ENCODE peak calls at places on chromosomes 1 and 21, in nine cellular contexts. H is cardiac fibroblast, U is left lung, A is osteoblast, I is AG09319, M is Panc1, J is MCF 10A, Q is tibial artery, W is GM12864. T is an unnamed sample.

GRCh38 chr1:111735858-111736544 is 3.2 kb downstream of the INKA2 start:
- DNase-seq in U (no peak), Q (no peak), W (no peak), J (no peak), A (no peak), M (no peak), I (no peak), H (peak), T (no peak)

GRCh38 chr1:148158594-148158993 is 6.5 kb upstream of the NBPF11 start:
- DNase-seq in A (peak), H (no peak), J (no peak), I (no peak), M (no peak), Q (no peak), U (no peak), W (no peak), T (no peak)

GRCh38 chr1:162690672-162691434 is 58.6 kb downstream of the DDR2 start:
- DNase-seq in J (peak), W (no peak), H (peak), I (peak), U (no peak), M (peak), Q (peak), A (peak), T (no peak)

GRCh38 chr1:246008256-246008901 is 498.7 kb downstream of the SMYD3 start:
- DNase-seq in A (no peak), J (no peak), H (no peak), I (no peak), U (no peak), Q (no peak), M (no peak), W (no peak), T (no peak)

GRCh38 chr1:7420706-7421105 is 350.4 kb upstream of the VAMP3 start:
- DNase-seq in A (no peak), H (no peak), J (no peak), U (peak), Q (peak), I (no peak), M (no peak), W (no peak), T (no peak)

GRCh38 chr1:111852216-111852615 is 96.5 kb downstream of the DDX20 start:
- DNase-seq in M (no peak), J (no peak), H (no peak), A (no peak), I (no peak), U (no peak), W (no peak), Q (no peak), T (no peak)

GRCh38 chr1:184241446-184241845 is 145.4 kb upstream of the C1orf21 start:
- DNase-seq in H (no peak), W (no peak), Q (no peak), J (no peak), M (no peak), A (no peak), I (no peak), U (no peak), T (no peak)

GRCh38 chr21:39527664-39528381 is 76.1 kb downstream of the SH3BGR start:
- DNase-seq in W (no peak), J (no peak), H (no peak), Q (no peak), U (no peak), A (peak), M (no peak), I (no peak), T (peak)

GRCh38 chr1:228181635-228182034 is 16.0 kb downstream of the IBA57 start:
- DNase-seq in Q (no peak), U (no peak), W (no peak), M (no peak), I (no peak), J (no peak), H (no peak), A (no peak), T (no peak)

GRCh38 chr1:228178737-228179720 is 13.4 kb downstream of the IBA57 start:
- DNase-seq in H (no peak), J (no peak), I (no peak), M (no peak), A (no peak), Q (no peak), U (peak), W (no peak), T (no peak)

GRCh38 chr1:228182296-228183030 is 16.9 kb downstream of the IBA57 start:
- DNase-seq in A (no peak), W (no peak), Q (no peak), M (no peak), J (no peak), H (no peak), I (no peak), U (no peak), T (no peak)

GRCh38 chr1:228181105-228181504 is 15.5 kb downstream of the IBA57 start:
- DNase-seq in J (no peak), I (no peak), H (no peak), A (no peak), W (no peak), U (peak), Q (no peak), M (no peak), T (no peak)

DNA sequence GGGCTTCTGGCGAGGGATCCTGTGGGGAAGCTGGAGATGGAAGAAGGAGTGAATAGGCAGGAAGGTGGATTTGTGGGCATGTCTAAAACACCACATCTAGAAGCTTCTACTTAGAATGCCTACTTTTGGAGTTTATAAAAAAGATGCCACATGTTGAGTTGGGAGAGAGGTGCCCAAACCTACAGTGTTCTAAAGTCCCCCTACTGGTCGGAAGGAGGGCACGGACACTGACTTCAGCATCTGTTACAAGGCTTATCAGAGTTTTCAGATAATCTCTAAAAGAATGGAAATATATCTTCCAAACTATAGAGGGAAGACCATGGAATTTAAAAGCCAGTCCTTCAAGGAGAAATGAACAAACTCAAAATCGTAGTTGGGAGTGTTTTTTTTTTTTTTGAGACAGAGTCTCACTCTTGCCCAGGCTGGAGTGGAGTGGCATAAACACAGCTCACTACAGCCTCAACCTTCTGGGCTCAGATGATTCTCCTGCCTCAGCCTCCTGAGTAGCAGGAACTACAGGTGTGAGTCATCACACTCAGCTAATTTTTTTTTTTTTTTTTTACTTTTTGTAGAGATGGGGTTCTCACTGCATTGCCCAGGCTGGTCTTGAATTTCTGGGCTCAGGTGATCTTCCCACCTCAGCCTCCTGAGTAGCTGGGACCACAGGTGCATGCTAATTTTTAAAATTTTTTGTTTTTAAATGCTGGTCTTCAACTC is 14.8 kb downstream of the IBA57 start:
- DNase-seq in I (no peak), J (no peak), U (peak), M (no peak), A (peak), H (no peak), Q (no peak), W (no peak), T (no peak)
- TF ChIP-seq CTCF in I (peak), J (peak), U (peak), M (no peak), A (peak), H (peak), Q (no peak), W (peak), T (peak)

DNA sequence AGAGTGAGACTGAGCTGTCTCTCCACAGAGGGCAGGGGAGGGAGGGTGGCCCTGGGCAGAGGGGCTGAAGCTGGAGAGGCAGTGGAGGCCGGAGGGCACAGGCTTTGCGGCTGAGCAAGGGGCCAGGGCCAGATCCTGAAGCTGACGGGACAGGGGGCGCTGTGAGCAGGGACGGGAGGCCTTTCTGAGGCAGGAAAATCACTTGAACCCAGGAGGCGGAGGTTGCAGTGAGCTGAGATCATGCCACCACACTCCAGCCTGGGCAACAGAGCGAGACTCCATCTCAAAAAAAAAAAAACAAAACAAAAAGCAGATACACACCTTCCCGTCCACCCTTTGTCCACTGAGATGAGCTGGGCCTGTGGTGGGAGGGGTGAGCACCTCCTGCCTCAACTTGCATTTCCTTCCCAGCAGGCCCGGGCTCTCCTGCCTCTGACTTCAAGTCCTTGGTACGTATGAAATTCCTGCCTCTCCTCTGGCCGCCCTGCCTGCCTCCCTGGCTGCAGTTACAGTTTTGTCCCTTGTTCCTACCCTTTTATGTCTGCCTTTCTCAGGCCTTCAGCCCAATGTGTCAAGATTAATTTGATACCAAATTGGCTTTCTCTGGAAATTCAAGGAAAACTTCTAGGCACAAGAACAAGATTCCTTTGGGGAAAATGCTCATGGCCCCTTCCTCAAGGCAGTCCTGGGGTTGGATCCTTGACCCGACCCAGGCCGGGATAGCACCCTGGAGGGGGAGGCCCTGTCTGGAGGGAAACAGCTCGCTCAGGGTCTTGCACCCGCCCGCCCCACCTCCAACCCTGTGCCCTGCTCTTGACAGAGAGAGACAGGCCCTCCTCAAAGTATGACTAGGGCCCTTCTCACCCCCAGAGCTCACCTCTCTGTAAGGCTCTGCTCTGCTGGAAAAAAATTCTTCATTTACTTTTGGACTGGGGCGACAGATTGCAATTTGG is 11.2 kb upstream of the ADAMTSL4 start:
- DNase-seq in Q (no peak), H (peak), I (peak), U (no peak), M (no peak), A (peak), W (no peak), J (no peak), T (no peak)
- TF ChIP-seq CTCF in Q (no peak), H (no peak), I (peak), U (no peak), M (no peak), A (peak), W (no peak), J (no peak), T (no peak)

GRCh38 chr1:186605762-186606350 is 74.4 kb downstream of the PTGS2 start:
- DNase-seq in W (peak), Q (peak), U (peak), I (no peak), H (peak), M (peak), J (peak), A (no peak), T (no peak)
- TF ChIP-seq CTCF in W (peak), Q (peak), U (peak), I (peak), H (peak), M (peak), J (peak), A (peak), T (peak)

DNA sequence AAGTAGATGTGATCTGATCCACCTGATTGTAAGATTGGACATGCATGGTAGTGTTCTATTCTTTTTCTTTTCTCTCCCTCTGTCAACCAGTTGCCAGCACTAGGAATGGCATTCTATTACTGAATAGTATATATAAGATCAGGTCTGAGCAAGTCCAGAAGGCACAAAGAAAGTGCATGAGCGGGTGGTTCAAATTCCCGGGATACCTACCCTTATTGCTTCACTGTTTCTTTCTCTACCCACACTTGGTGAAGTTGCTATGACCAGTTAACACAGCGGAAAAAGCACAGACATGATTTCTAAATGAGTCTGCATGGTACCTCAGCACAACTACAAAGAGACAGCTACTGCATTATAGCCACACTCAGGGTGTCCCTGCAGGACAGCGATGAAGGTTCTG is 64.0 kb downstream of the SLC9A1 start:
- DNase-seq in H (no peak), U (no peak), J (no peak), M (no peak), W (no peak), I (no peak), Q (no peak), A (no peak), T (no peak)
- TF ChIP-seq CTCF in H (no peak), U (no peak), J (no peak), M (no peak), W (no peak), I (no peak), Q (no peak), A (no peak), T (no peak)

GRCh38 chr1:1565340-1565739 is 9.3 kb downstream of the SSU72 start:
- DNase-seq in M (no peak), I (no peak), W (no peak), Q (no peak), J (no peak), U (no peak), A (peak), H (peak), T (peak)

GRCh38 chr1:1564278-1564677 is 10.4 kb downstream of the SSU72 start:
- DNase-seq in U (no peak), I (no peak), M (no peak), A (peak), Q (no peak), W (no peak), J (no peak), H (no peak), T (no peak)

GRCh38 chr1:1567152-1567830 is 7.4 kb downstream of the SSU72 start:
- DNase-seq in Q (no peak), W (no peak), H (no peak), A (peak), U (no peak), M (no peak), J (no peak), I (no peak), T (no peak)

GRCh38 chr1:1569341-1569740 is 5.3 kb downstream of the SSU72 start:
- DNase-seq in M (no peak), I (no peak), U (no peak), A (peak), Q (no peak), J (no peak), H (no peak), W (no peak), T (no peak)

GRCh38 chr1:1567831-1568380 is 6.8 kb downstream of the SSU72 start:
- DNase-seq in M (no peak), U (no peak), I (no peak), H (no peak), J (no peak), A (peak), W (no peak), Q (no peak), T (no peak)
- TF ChIP-seq CTCF in M (no peak), U (no peak), I (no peak), H (no peak), J (no peak), A (no peak), W (no peak), Q (no peak), T (no peak)

GRCh38 chr1:31938184-31938975 is at the start of gene PTP4A2:
- DNase-seq in W (peak), J (peak), Q (peak), M (peak), I (peak), A (peak), U (peak), H (peak), T (peak)
- TF ChIP-seq CTCF in W (peak), J (peak), Q (peak), M (peak), I (no peak), A (peak), U (peak), H (no peak), T (peak)